ENCODE peak calls at places on chromosome 9, in six cellular contexts. One of them, this sample, is unnamed.

GRCh38 chr9:77616191-77616590 is 31.9 kb downstream of the GNA14 start:
- DNase-seq in A172: no peak
- DNase-seq in stimulated activated CD8-positive, alpha-beta memory T cell treated with anti-CD3 and anti-CD28 coated beads, Interleukin-4, amount 100 ng/mL, for 4 hours: no peak
- DNase-seq in GM03348: no peak
- DNase-seq in heart left ventricle: no peak
- DNase-seq in B cell: no peak
- DNase-seq in this sample: no peak

GRCh38 chr9:124390812-124391658 is 24.2 kb downstream of the PSMB7 start:
- DNase-seq in A172: peak; percentile 62
- DNase-seq in stimulated activated CD8-positive, alpha-beta memory T cell treated with anti-CD3 and anti-CD28 coated beads, Interleukin-4, amount 100 ng/mL, for 4 hours: no peak
- DNase-seq in GM03348: peak; percentile 62
- DNase-seq in heart left ventricle: no peak
- DNase-seq in B cell: no peak
- DNase-seq in this sample: no peak

GRCh38 chr9:71592400-71592799 is 175.9 kb downstream of the CEMIP2 start:
- DNase-seq in A172: no peak
- DNase-seq in stimulated activated CD8-positive, alpha-beta memory T cell treated with anti-CD3 and anti-CD28 coated beads, Interleukin-4, amount 100 ng/mL, for 4 hours: no peak
- DNase-seq in GM03348: no peak
- DNase-seq in heart left ventricle: no peak
- DNase-seq in B cell: no peak
- DNase-seq in this sample: no peak

GRCh38 chr9:137454506-137455360 is 4.4 kb downstream of the NSMF start:
- DNase-seq in A172: no peak
- DNase-seq in stimulated activated CD8-positive, alpha-beta memory T cell treated with anti-CD3 and anti-CD28 coated beads, Interleukin-4, amount 100 ng/mL, for 4 hours: no peak
- DNase-seq in GM03348: no peak
- DNase-seq in heart left ventricle: peak; percentile 67
- DNase-seq in B cell: no peak
- DNase-seq in this sample: peak; percentile 81

GRCh38 chr9:86080112-86080579 is 19.2 kb downstream of the GOLM1 start:
- DNase-seq in A172: no peak
- DNase-seq in stimulated activated CD8-positive, alpha-beta memory T cell treated with anti-CD3 and anti-CD28 coated beads, Interleukin-4, amount 100 ng/mL, for 4 hours: no peak
- DNase-seq in GM03348: no peak
- DNase-seq in heart left ventricle: no peak
- DNase-seq in B cell: no peak
- DNase-seq in this sample: no peak

GRCh38 chr9:33130501-33130900 is 36.6 kb downstream of the B4GALT1 start:
- DNase-seq in A172: peak; percentile 29
- DNase-seq in stimulated activated CD8-positive, alpha-beta memory T cell treated with anti-CD3 and anti-CD28 coated beads, Interleukin-4, amount 100 ng/mL, for 4 hours: no peak
- DNase-seq in GM03348: peak; percentile 39
- DNase-seq in heart left ventricle: no peak
- DNase-seq in B cell: no peak
- DNase-seq in this sample: peak; percentile 52

GRCh38 chr9:437066-438015 is 222.7 kb downstream of the DOCK8 start:
- DNase-seq in A172: peak; percentile 51
- DNase-seq in stimulated activated CD8-positive, alpha-beta memory T cell treated with anti-CD3 and anti-CD28 coated beads, Interleukin-4, amount 100 ng/mL, for 4 hours: no peak
- DNase-seq in GM03348: peak; percentile 48
- DNase-seq in heart left ventricle: no peak
- DNase-seq in B cell: no peak
- DNase-seq in this sample: no peak

GRCh38 chr9:114696814-114697544 is 15.0 kb upstream of the TEX48 start:
- DNase-seq in A172: peak; percentile 31
- DNase-seq in stimulated activated CD8-positive, alpha-beta memory T cell treated with anti-CD3 and anti-CD28 coated beads, Interleukin-4, amount 100 ng/mL, for 4 hours: no peak
- DNase-seq in GM03348: peak; percentile 42
- DNase-seq in heart left ventricle: no peak
- DNase-seq in B cell: no peak
- DNase-seq in this sample: no peak

GRCh38 chr9:90044710-90045151 is 439.9 kb downstream of the GADD45G start:
- DNase-seq in A172: peak; percentile 84
- DNase-seq in stimulated activated CD8-positive, alpha-beta memory T cell treated with anti-CD3 and anti-CD28 coated beads, Interleukin-4, amount 100 ng/mL, for 4 hours: no peak
- DNase-seq in GM03348: no peak
- DNase-seq in heart left ventricle: no peak
- DNase-seq in B cell: no peak
- DNase-seq in this sample: no peak

GRCh38 chr9:79572891-79573696 is 1.3 kb downstream of the TLE4 start:
- DNase-seq in A172: no peak
- DNase-seq in stimulated activated CD8-positive, alpha-beta memory T cell treated with anti-CD3 and anti-CD28 coated beads, Interleukin-4, amount 100 ng/mL, for 4 hours: no peak
- DNase-seq in GM03348: peak; percentile 58
- DNase-seq in heart left ventricle: peak; percentile 83
- DNase-seq in B cell: peak; percentile 77
- DNase-seq in this sample: peak; percentile 73

GRCh38 chr9:99092643-99093491 is 12.0 kb upstream of the TGFBR1 start:
- DNase-seq in A172: no peak
- DNase-seq in stimulated activated CD8-positive, alpha-beta memory T cell treated with anti-CD3 and anti-CD28 coated beads, Interleukin-4, amount 100 ng/mL, for 4 hours: no peak
- DNase-seq in GM03348: no peak
- DNase-seq in heart left ventricle: no peak
- DNase-seq in B cell: no peak
- DNase-seq in this sample: no peak

GRCh38 chr9:122315534-122315933 is 50.9 kb downstream of the MRRF start:
- DNase-seq in A172: no peak
- DNase-seq in stimulated activated CD8-positive, alpha-beta memory T cell treated with anti-CD3 and anti-CD28 coated beads, Interleukin-4, amount 100 ng/mL, for 4 hours: no peak
- DNase-seq in GM03348: no peak
- DNase-seq in heart left ventricle: no peak
- DNase-seq in B cell: no peak
- DNase-seq in this sample: no peak

GRCh38 chr9:19640023-19640422 is 148.8 kb downstream of the SLC24A2 start:
- DNase-seq in A172: no peak
- DNase-seq in stimulated activated CD8-positive, alpha-beta memory T cell treated with anti-CD3 and anti-CD28 coated beads, Interleukin-4, amount 100 ng/mL, for 4 hours: no peak
- DNase-seq in GM03348: no peak
- DNase-seq in heart left ventricle: no peak
- DNase-seq in B cell: no peak
- DNase-seq in this sample: no peak